ENCODE peak calls at places on chromosome 9, in five cellular contexts. J is brain microvascular endothelial cell, M is tibial nerve, A is sigmoid colon, C is HTR-8/SVneo. N is an unnamed sample.

GRCh38 chr9:111431684-111432083 is 52.5 kb downstream of the ECPAS start:
- DNase-seq in J (peak), M (no peak), A (no peak), C (no peak), N (no peak)

GRCh38 chr9:21744874-21745273 is 57.6 kb upstream of the MTAP start:
- DNase-seq in J (no peak), M (no peak), A (no peak), C (no peak), N (no peak)

GRCh38 chr9:128992995-128993394 is 35.1 kb downstream of the SH3GLB2 start:
- DNase-seq in J (no peak), M (no peak), A (no peak), C (no peak), N (no peak)

GRCh38 chr9:121537283-121537682 is 37.6 kb upstream of the GGTA1 start:
- DNase-seq in J (no peak), M (no peak), A (no peak), C (no peak), N (no peak)

GRCh38 chr9:126009047-126009446 is 261.9 kb downstream of the PBX3 start:
- DNase-seq in J (no peak), M (no peak), A (no peak), C (no peak), N (no peak)

GRCh38 chr9:123953601-123954011 is 23.7 kb upstream of the DENND1A start:
- DNase-seq in J (no peak), M (no peak), A (no peak), C (no peak), N (no peak)

GRCh38 chr9:121859646-121860045 is 208.2 kb downstream of the DAB2IP start:
- DNase-seq in J (no peak), M (no peak), A (no peak), C (no peak), N (no peak)

GRCh38 chr9:111427186-111427585 is 57.0 kb downstream of the ECPAS start:
- DNase-seq in J (no peak), M (no peak), A (no peak), C (peak), N (peak)

GRCh38 chr9:90099262-90099982 is 494.6 kb downstream of the GADD45G start:
- DNase-seq in J (peak), M (no peak), A (no peak), C (no peak), N (peak)

GRCh38 chr9:129627556-129628492 is 1.9 kb downstream of the NTMT1 start:
- DNase-seq in J (no peak), M (no peak), A (no peak), C (no peak), N (peak)

GRCh38 chr9:124721109-124721850 is 49.8 kb downstream of the NR6A1 start:
- DNase-seq in J (peak), M (no peak), A (no peak), C (no peak), N (peak)

GRCh38 chr9:125906144-125906543 is 159.0 kb downstream of the PBX3 start:
- DNase-seq in J (peak), M (no peak), A (no peak), C (no peak), N (peak)

GRCh38 chr9:121634800-121635261 is 16.6 kb upstream of the DAB2IP start:
- DNase-seq in J (no peak), M (no peak), A (no peak), C (peak), N (no peak)

GRCh38 chr9:22107202-22107601 is 98.1 kb upstream of the CDKN2B start:
- DNase-seq in J (peak), M (no peak), A (no peak), C (no peak), N (peak)

GRCh38 chr9:90421786-90422185 is 220.8 kb downstream of the DIRAS2 start:
- DNase-seq in J (no peak), M (no peak), A (no peak), C (no peak), N (no peak)

GRCh38 chr9:35685506-35685905 is 4.2 kb downstream of the TPM2 start:
- DNase-seq in J (no peak), M (peak), A (no peak), C (no peak), N (no peak)

GRCh38 chr9:27548055-27548741 is 18.6 kb upstream of the MOB3B start:
- DNase-seq in J (no peak), M (peak), A (no peak), C (no peak), N (peak)

GRCh38 chr9:134379774-134380431 is 53.6 kb downstream of the RXRA start:
- DNase-seq in J (peak), M (no peak), A (no peak), C (peak), N (peak)

GRCh38 chr9:272251-273213 is 57.9 kb downstream of the DOCK8 start:
- DNase-seq in J (no peak), M (peak), A (no peak), C (no peak), N (no peak)

GRCh38 chr9:130852801-130853200 is 17.7 kb downstream of the ABL1 start:
- DNase-seq in J (no peak), M (no peak), A (peak), C (no peak), N (no peak)

GRCh38 chr9:32423371-32423770 is 38.9 kb downstream of the ACO1 start:
- DNase-seq in J (peak), M (no peak), A (no peak), C (no peak), N (peak)

GRCh38 chr9:85742630-85742928 is 825 bp upstream of the AGTPBP1 start:
- DNase-seq in J (no peak), M (no peak), A (no peak), C (no peak), N (peak)

GRCh38 chr9:75185585-75186170 is 97.4 kb downstream of the OSTF1 start:
- DNase-seq in J (peak), M (no peak), A (no peak), C (peak), N (no peak)

GRCh38 chr9:136213733-136214132 is 8.8 kb upstream of the LHX3 start:
- DNase-seq in J (no peak), M (no peak), A (no peak), C (no peak), N (no peak)

GRCh38 chr9:129751841-129752801 is 721 bp downstream of the PTGES start:
- DNase-seq in J (no peak), M (no peak), A (no peak), C (no peak), N (no peak)

GRCh38 chr9:29044959-29045358 is 1471.7 kb upstream of the C9orf72 start:
- DNase-seq in J (no peak), M (no peak), A (no peak), C (no peak), N (no peak)

GRCh38 chr9:124307379-124308030 is 49.8 kb downstream of the NEK6 start:
- DNase-seq in J (no peak), M (no peak), A (no peak), C (no peak), N (no peak)

GRCh38 chr9:124266826-124267201 is 9.1 kb downstream of the NEK6 start:
- DNase-seq in J (no peak), M (no peak), A (no peak), C (no peak), N (peak)

GRCh38 chr9:116432051-116432450 is 255.1 kb upstream of the TRIM32 start:
- DNase-seq in J (no peak), M (no peak), A (no peak), C (no peak), N (no peak)

GRCh38 chr9:133730994-133731715 is 7.0 kb downstream of the SARDH start:
- DNase-seq in J (no peak), M (no peak), A (peak), C (no peak), N (no peak)

GRCh38 chr9:92094655-92095054 is 20.6 kb downstream of the SPTLC1 start:
- DNase-seq in J (peak), M (no peak), A (no peak), C (no peak), N (peak)

GRCh38 chr9:16335788-16336580 is 534.5 kb downstream of the BNC2 start:
- DNase-seq in J (peak), M (peak), A (peak), C (peak), N (peak)

GRCh38 chr9:81076131-81076530 is 613.2 kb downstream of the TLE1 start:
- DNase-seq in J (no peak), M (no peak), A (no peak), C (no peak), N (no peak)

GRCh38 chr9:71607571-71607970 is 160.7 kb downstream of the CEMIP2 start:
- DNase-seq in J (no peak), M (no peak), A (no peak), C (no peak), N (no peak)

N was measured in astrocyte of the spinal cord.